ENCODE peak calls at places on chromosome 11, in eight cellular contexts. N is CD8-positive, alpha-beta memory T cell; T is endothelial cell of umbilical vein; Q is neural progenitor cell; P is body of pancreas; S is small intestine; R is lung; H is SJCRH30. B is an unnamed sample.

GRCh38 chr11:112321521-112322172 is 61.0 kb upstream of the PLET1 start:
- DNase-seq in N (no peak), T (no peak), Q (no peak), P (peak; percentile 73), S (peak; percentile 84), R (peak; percentile 89), H (peak; percentile 84), B (peak; percentile 20)

GRCh38 chr11:10181811-10182210 is 112.2 kb downstream of the SBF2 start:
- DNase-seq in N (no peak), T (peak; percentile 48), Q (no peak), P (no peak), S (no peak), R (no peak), H (peak; percentile 24), B (no peak)

GRCh38 chr11:16775604-16776283 is 37.3 kb downstream of the C11orf58 start:
- DNase-seq in N (no peak), T (no peak), Q (no peak), P (no peak), S (no peak), R (no peak), H (no peak), B (no peak)

GRCh38 chr11:73980001-73980960 is 2.4 kb downstream of the UCP2 start:
- DNase-seq in N (peak; percentile 91), T (peak; percentile 77), Q (no peak), P (peak; percentile 40), S (peak; percentile 85), R (peak; percentile 58), H (no peak), B (no peak)

GRCh38 chr11:119694334-119694733 is 34.7 kb downstream of the NECTIN1 start:
- DNase-seq in N (no peak), T (no peak), Q (no peak), P (peak; percentile 60), S (peak; percentile 92), R (no peak), H (peak; percentile 34), B (peak; percentile 39)

GRCh38 chr11:47426062-47426956 is at the start of gene PSMC3:
- DNase-seq in N (peak; percentile 97), T (peak; percentile 97), Q (peak; percentile 99), P (peak; percentile 99), S (peak; percentile 99), R (peak; percentile 98), H (peak; percentile 99), B (peak; percentile 98)

GRCh38 chr11:77619576-77620198 is 17.9 kb downstream of the CLNS1A start:
- DNase-seq in N (no peak), T (peak; percentile 57), Q (peak; percentile 80), P (no peak), S (peak; percentile 70), R (no peak), H (peak; percentile 62), B (no peak)

GRCh38 chr11:132913295-132913694 is 619.0 kb downstream of the OPCML start:
- DNase-seq in N (no peak), T (no peak), Q (no peak), P (no peak), S (no peak), R (no peak), H (no peak), B (no peak)

GRCh38 chr11:13949876-13950275 is 12.6 kb upstream of the SPON1 start:
- DNase-seq in N (no peak), T (peak; percentile 14), Q (no peak), P (no peak), S (no peak), R (no peak), H (peak; percentile 34), B (peak; percentile 30)

GRCh38 chr11:62452839-62453468 is 34.1 kb downstream of the SCGB1A1 start:
- DNase-seq in N (no peak), T (no peak), Q (no peak), P (no peak), S (no peak), R (no peak), H (no peak), B (no peak)

GRCh38 chr11:122634507-122634906 is 21.0 kb upstream of the UBASH3B start:
- DNase-seq in N (no peak), T (no peak), Q (peak; percentile 11), P (no peak), S (no peak), R (no peak), H (peak; percentile 50), B (no peak)

GRCh38 chr11:7449196-7449840 is 36.0 kb upstream of the OLFML1 start:
- DNase-seq in N (no peak), T (no peak), Q (no peak), P (no peak), S (peak; percentile 54), R (no peak), H (no peak), B (no peak)

GRCh38 chr11:61370349-61371005 is 8.3 kb downstream of the TMEM138 start:
- DNase-seq in N (no peak), T (no peak), Q (no peak), P (no peak), S (no peak), R (no peak), H (peak; percentile 38), B (no peak)

GRCh38 chr11:68501813-68502212 is 41.3 kb downstream of the PPP6R3 start:
- DNase-seq in N (no peak), T (no peak), Q (no peak), P (no peak), S (no peak), R (no peak), H (no peak), B (no peak)

GRCh38 chr11:3796796-3797328 is 492 bp downstream of the NUP98 start:
- DNase-seq in N (no peak), T (no peak), Q (no peak), P (no peak), S (peak; percentile 12), R (peak; percentile 58), H (no peak), B (no peak)

GRCh38 chr11:102985850-102986249 is 30.3 kb upstream of the MMP13 start:
- DNase-seq in N (no peak), T (no peak), Q (no peak), P (no peak), S (no peak), R (no peak), H (no peak), B (no peak)

GRCh38 chr11:36056160-36056751 is 112.4 kb downstream of the LDLRAD3 start:
- DNase-seq in N (no peak), T (peak; percentile 58), Q (peak; percentile 66), P (peak; percentile 57), S (peak; percentile 38), R (no peak), H (peak; percentile 74), B (peak; percentile 65)

GRCh38 chr11:74731301-74732094 is at the start of gene CHRDL2:
- DNase-seq in N (no peak), T (no peak), Q (peak; percentile 77), P (peak; percentile 23), S (no peak), R (no peak), H (no peak), B (no peak)

GRCh38 chr11:128061321-128061871 is 526.0 kb downstream of the ETS1 start:
- DNase-seq in N (no peak), T (no peak), Q (no peak), P (no peak), S (no peak), R (no peak), H (peak; percentile 81), B (no peak)

GRCh38 chr11:120510406-120511115 is 987 bp upstream of the GRIK4 start:
- DNase-seq in N (no peak), T (no peak), Q (no peak), P (no peak), S (no peak), R (no peak), H (no peak), B (no peak)

DNA sequence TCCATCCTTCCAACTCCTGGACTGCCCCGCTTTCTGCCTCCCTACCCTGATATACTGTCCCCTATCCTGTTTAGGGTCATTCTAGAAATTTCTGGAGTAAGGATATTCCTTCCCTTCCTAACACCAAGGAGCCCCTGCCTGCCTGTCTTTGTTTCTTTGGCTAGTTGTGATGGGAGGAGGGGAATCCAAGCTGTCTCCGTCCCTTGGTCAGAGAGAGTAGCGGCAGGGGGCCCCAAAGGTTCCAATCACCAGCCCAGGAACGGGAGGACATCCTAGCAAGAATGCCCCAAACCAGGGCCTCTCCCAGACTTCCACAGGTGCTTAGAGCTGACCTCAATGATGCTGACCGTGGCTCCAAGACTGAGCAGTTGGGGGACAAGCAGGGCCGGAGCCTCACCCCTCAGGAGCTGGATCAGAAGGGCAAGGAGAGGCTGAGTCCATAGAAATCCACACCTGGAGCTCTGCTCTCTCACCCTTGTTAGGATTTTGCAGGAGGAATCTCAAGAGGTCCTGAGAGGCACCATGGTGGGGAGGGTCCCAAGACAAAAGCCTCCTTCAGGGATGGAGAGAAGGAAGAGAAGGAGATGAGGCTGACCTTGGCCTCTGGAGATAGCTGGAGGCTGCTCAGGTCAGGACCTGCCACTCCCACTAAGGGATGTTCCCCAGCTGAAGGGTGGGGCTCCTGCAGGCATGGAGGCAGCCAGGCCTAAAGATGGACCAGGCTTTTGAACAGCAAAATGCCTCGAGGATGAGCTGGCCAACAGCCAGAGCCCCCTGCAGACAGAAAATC is 13.6 kb downstream of the SLC22A12 start:
- DNase-seq in N (no peak), T (no peak), Q (no peak), P (no peak), S (no peak), R (no peak), H (no peak), B (no peak)
- H3K27ac ChIP-seq in N (no peak overlapping the region), T (no peak overlapping the region), Q (no peak overlapping the region), P (no peak overlapping the region), S (no peak overlapping the region), R (no peak overlapping the region), H (no peak overlapping the region), B (no peak overlapping the region)

GRCh38 chr11:24885580-24886173 is 388.8 kb downstream of the LUZP2 start:
- DNase-seq in N (no peak), T (no peak), Q (no peak), P (no peak), S (no peak), R (no peak), H (no peak), B (no peak)

GRCh38 chr11:24880962-24881361 is 384.1 kb downstream of the LUZP2 start:
- DNase-seq in N (no peak), T (no peak), Q (no peak), P (no peak), S (no peak), R (no peak), H (no peak), B (no peak)
- H3K27ac ChIP-seq in N (no peak overlapping the region), T (no peak overlapping the region), Q (no peak overlapping the region), P (no peak overlapping the region), S (no peak overlapping the region), R (no peak overlapping the region), H (no peak overlapping the region), B (no peak overlapping the region)

DNA sequence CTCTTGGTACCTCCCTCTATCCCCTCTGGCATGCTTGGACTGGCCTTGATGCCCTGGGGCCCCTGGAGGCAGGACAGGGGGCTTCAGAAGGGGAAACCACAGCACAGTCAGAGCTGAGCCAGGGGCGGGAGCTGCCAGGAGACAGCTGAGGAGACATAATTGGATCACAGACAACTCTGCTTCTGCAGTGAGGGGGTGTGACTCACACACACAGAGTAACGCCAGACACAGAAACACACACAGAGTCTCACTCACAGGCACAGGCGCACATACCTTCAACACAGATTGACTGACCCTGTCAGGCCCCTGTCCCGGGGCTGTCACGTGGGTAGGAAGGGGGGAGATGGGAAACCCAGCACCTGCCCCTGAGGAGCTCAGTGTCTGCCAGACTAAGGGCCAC is 20.6 kb downstream of the STARD10 start:
- DNase-seq in N (no peak), T (peak; percentile 12), Q (no peak), P (peak; percentile 50), S (no peak), R (no peak), H (peak; percentile 89), B (peak; percentile 39)
- H3K27ac ChIP-seq in N (no peak overlapping the region), T (no peak overlapping the region), Q (no peak overlapping the region), P (peak overlapping the region; percentile 25), S (no peak overlapping the region), R (no peak overlapping the region), H (peak overlapping the region; percentile 43), B (no peak overlapping the region)

GRCh38 chr11:65853249-65853979 is 4.6 kb downstream of the CFL1 start:
- DNase-seq in N (no peak), T (no peak), Q (peak; percentile 28), P (no peak), S (peak; percentile 25), R (no peak), H (no peak), B (no peak)
- H3K27ac ChIP-seq in N (no peak overlapping the region), T (no peak overlapping the region), Q (no peak overlapping the region), P (no peak overlapping the region), S (peak overlapping the region; percentile 93), R (no peak overlapping the region), H (no peak overlapping the region), B (no peak overlapping the region)